ENCODE peak calls at places on chromosome 13, in seven cellular contexts. X is stimulated activated CD8-positive, alpha-beta memory T cell treated with anti-CD3 and anti-CD28 coated beads, Interleukin-2, amount 100 ng/mL, for 1 hour; K is stimulated activated effector memory CD8-positive, alpha-beta T cell treated with anti-CD3 and anti-CD28 coated beads, Interleukin-12 subunit alpha, Interleukin-12 subunit beta, amount 100 ng/mL, for 72 hours; R is iPS-NIHi11; O is aorta; H is GM23248; N is HuH-7. C is an unnamed sample.

GRCh38 chr13:96473463-96474157 is 383.7 kb downstream of the HS6ST3 start:
- DNase-seq in N (no peak), K (no peak), X (no peak), H (no peak), R (no peak), O (no peak), C (no peak)

GRCh38 chr13:111976474-111977183 is 90.3 kb upstream of the SOX1 start:
- DNase-seq in X (no peak), K (no peak), R (no peak), H (no peak), O (no peak), N (no peak), C (no peak)

GRCh38 chr13:29284726-29285125 is 310.8 kb downstream of the SLC7A1 start:
- DNase-seq in X (no peak), O (no peak), N (no peak), H (peak), K (no peak), R (no peak), C (no peak)

GRCh38 chr13:34869737-34870136 is 72.3 kb upstream of the NBEA start:
- DNase-seq in O (no peak), K (no peak), N (no peak), H (no peak), X (no peak), R (no peak), C (no peak)

GRCh38 chr13:29472317-29472961 is 123.0 kb downstream of the SLC7A1 start:
- DNase-seq in R (peak), X (no peak), N (peak), K (peak), O (no peak), H (peak), C (peak)

GRCh38 chr13:46367622-46368327 is 19.3 kb downstream of the RUBCNL start:
- DNase-seq in R (no peak), H (peak), K (no peak), X (no peak), O (no peak), N (no peak), C (peak)

GRCh38 chr13:27569405-27569804 is 50.9 kb downstream of the LNX2 start:
- DNase-seq in R (no peak), X (no peak), N (no peak), K (no peak), O (no peak), H (no peak), C (no peak)

GRCh38 chr13:112965103-112965502 is 3.9 kb upstream of the MCF2L start:
- DNase-seq in X (no peak), O (no peak), R (no peak), H (no peak), K (no peak), N (no peak), C (peak)

GRCh38 chr13:76286178-76286577 is 600.0 kb downstream of the KCTD12 start:
- DNase-seq in X (no peak), O (no peak), K (no peak), R (no peak), N (no peak), H (peak), C (no peak)

C was measured in kidney tubule cell.